ENCODE peak calls at places on chromosomes 1 and 21, in six cellular contexts. O, Q, W, P, A and E are unnamed samples.

GRCh38 chr1:101025283-101025679 is 303 bp downstream of the DPH5 start:
- DNase-seq in P (peak), W (peak), Q (peak), O (no peak), A (peak), E (peak)

GRCh38 chr1:206933333-206933945 is 11.7 kb upstream of the FCMR start:
- DNase-seq in O (peak), P (peak), A (no peak), Q (no peak), W (no peak), E (no peak)

GRCh38 chr1:170967042-170967910 is 31.9 kb downstream of the MROH9 start:
- DNase-seq in P (peak), O (no peak), Q (peak), A (peak), W (peak), E (peak)

GRCh38 chr1:107139833-107140702 is 771 bp upstream of the NTNG1 start:
- DNase-seq in W (peak), Q (peak), O (peak), P (peak), A (peak), E (peak)

GRCh38 chr1:62725255-62725654 is 37.1 kb upstream of the DOCK7 start:
- DNase-seq in Q (peak), A (peak), W (peak), P (no peak), O (no peak), E (peak)

GRCh38 chr1:16183157-16183556 is 27.3 kb upstream of the EPHA2 start:
- DNase-seq in Q (peak), W (peak), P (no peak), O (peak), A (peak), E (peak)

GRCh38 chr1:230142608-230143209 is 75.7 kb downstream of the GALNT2 start:
- DNase-seq in P (no peak), W (no peak), A (no peak), Q (peak), O (no peak), E (no peak)

GRCh38 chr1:222654849-222655248 is 37.0 kb downstream of the MIA3 start:
- DNase-seq in O (no peak), W (peak), P (no peak), Q (peak), A (peak), E (no peak)

GRCh38 chr1:174269932-174270651 is 110.8 kb downstream of the RABGAP1L start:
- DNase-seq in P (no peak), O (no peak), Q (no peak), A (no peak), W (no peak), E (no peak)

GRCh38 chr21:42425603-42425985 is 21.9 kb downstream of the UBASH3A start:
- DNase-seq in P (no peak), Q (no peak), A (no peak), O (no peak), W (no peak), E (no peak)

GRCh38 chr21:38740131-38740530 is 65.6 kb upstream of the ETS2 start:
- DNase-seq in O (no peak), P (no peak), W (no peak), A (no peak), Q (peak), E (no peak)

GRCh38 chr1:26994020-26994745 is 691 bp downstream of the TRNP1 start:
- DNase-seq in A (no peak), P (no peak), Q (no peak), O (no peak), W (no peak), E (no peak)

GRCh38 chr1:103112535-103112934 is 4.2 kb upstream of the COL11A1 start:
- DNase-seq in A (no peak), P (no peak), Q (peak), O (no peak), W (no peak), E (no peak)

GRCh38 chr1:3237570-3237969 is 168.6 kb downstream of the PRDM16 start:
- DNase-seq in W (no peak), A (no peak), Q (no peak), O (no peak), P (no peak), E (no peak)

GRCh38 chr1:42399315-42400100 is 18.9 kb downstream of the RIMKLA start:
- DNase-seq in W (no peak), O (no peak), A (no peak), P (no peak), Q (no peak), E (no peak)

GRCh38 chr1:100455478-100456072 is 82.4 kb upstream of the GPR88 start:
- DNase-seq in W (peak), Q (no peak), P (no peak), A (peak), O (no peak), E (peak)

GRCh38 chr1:198950036-198950435 is 311.2 kb downstream of the PTPRC start:
- DNase-seq in O (no peak), A (no peak), W (no peak), Q (no peak), P (no peak), E (no peak)

GRCh38 chr1:109241841-109242301 is 7.5 kb upstream of the CELSR2 start:
- DNase-seq in Q (no peak), O (no peak), A (no peak), W (no peak), P (no peak), E (no peak)

GRCh38 chr1:172823534-172823933 is 164.6 kb downstream of the FASLG start:
- DNase-seq in A (peak), W (peak), O (no peak), Q (peak), P (no peak), E (no peak)

GRCh38 chr1:90579212-90579802 is 137.8 kb downstream of the BARHL2 start:
- DNase-seq in W (peak), Q (peak), A (peak), P (no peak), O (no peak), E (peak)

GRCh38 chr1:36497207-36497606 is 14.5 kb upstream of the CSF3R start:
- DNase-seq in W (no peak), A (no peak), P (no peak), O (no peak), Q (no peak), E (peak)

GRCh38 chr1:29517251-29518080 is 281.1 kb downstream of the PTPRU start:
- DNase-seq in W (no peak), A (no peak), P (no peak), Q (no peak), O (peak), E (no peak)

GRCh38 chr1:168441745-168442144 is 102.1 kb downstream of the XCL2 start:
- DNase-seq in O (no peak), Q (peak), P (no peak), W (no peak), A (no peak), E (no peak)

GRCh38 chr21:16279658-16280581 is 550.1 kb downstream of the USP25 start:
- DNase-seq in Q (peak), O (no peak), P (no peak), A (peak), W (peak), E (peak)

GRCh38 chr1:40848530-40849189 is 13.5 kb downstream of the CITED4 start:
- DNase-seq in Q (peak), A (peak), W (peak), P (peak), O (peak), E (peak)

GRCh38 chr1:1889847-1890505 is 911 bp downstream of the GNB1 start:
- DNase-seq in A (peak), O (peak), W (peak), Q (peak), P (peak), E (peak)

GRCh38 chr1:183847646-183848045 is 42.7 kb downstream of the RGL1 start:
- DNase-seq in A (no peak), O (no peak), W (no peak), Q (no peak), P (no peak), E (no peak)

GRCh38 chr1:53586765-53587164 is 127.6 kb downstream of the DMRTB1 start:
- DNase-seq in Q (no peak), A (no peak), P (no peak), W (no peak), O (no peak), E (no peak)

GRCh38 chr1:23372481-23372880 is 2.8 kb upstream of the ZNF436 start:
- DNase-seq in A (no peak), O (no peak), W (no peak), P (no peak), Q (no peak), E (no peak)

GRCh38 chr1:175537571-175537970 is 205.8 kb downstream of the TNR start:
- DNase-seq in O (no peak), P (no peak), A (no peak), Q (no peak), W (no peak), E (no peak)

GRCh38 chr1:5664081-5664480 is 328.1 kb downstream of the NPHP4 start:
- DNase-seq in W (no peak), A (no peak), Q (no peak), O (no peak), P (no peak), E (no peak)

GRCh38 chr1:56399326-56400292 is 179.8 kb downstream of the PLPP3 start:
- DNase-seq in Q (peak), W (no peak), O (no peak), P (no peak), A (no peak), E (no peak)

DNA sequence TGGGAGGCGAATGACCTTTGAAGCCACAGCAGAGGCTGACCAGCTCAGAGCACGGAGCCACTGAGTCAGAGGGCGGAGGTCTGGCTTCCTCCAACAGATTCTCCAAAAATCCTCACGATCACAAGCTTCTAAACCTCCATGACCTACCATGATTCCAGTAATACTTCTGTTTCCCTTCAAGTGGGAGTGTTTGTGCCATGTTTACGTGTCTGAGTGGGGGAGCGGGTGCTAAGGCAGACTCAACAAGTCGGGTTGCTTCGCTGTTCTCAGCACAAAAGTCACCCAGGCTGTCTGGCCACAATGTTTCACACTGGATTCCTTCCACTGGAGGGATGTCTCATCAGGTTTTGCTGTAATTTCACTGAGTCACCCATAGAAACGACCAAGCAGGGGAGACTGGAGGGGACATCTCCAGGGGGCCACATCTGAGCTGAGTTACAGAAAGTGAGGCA is 86.2 kb downstream of the SLC66A1 start:
- DNase-seq in W (peak), A (peak), O (peak), Q (peak), P (no peak), E (peak)
- TF ChIP-seq CTCF in W (peak), A (peak), O (no peak), Q (peak), P (no peak), E (peak)

GRCh38 chr1:52365746-52366516 is at the start of gene CC2D1B:
- DNase-seq in O (peak), P (peak), A (peak), Q (peak), W (peak), E (peak)
- TF ChIP-seq CTCF in O (no peak), P (peak), A (no peak), Q (no peak), W (no peak), E (no peak)

GRCh38 chr1:163071381-163072255 is 2.5 kb downstream of the RGS4 start:
- DNase-seq in A (peak), O (peak), W (peak), P (peak), Q (peak), E (peak)
- TF ChIP-seq CTCF in A (peak), O (peak), W (peak), P (peak), Q (peak), E (peak)

GRCh38 chr1:201330541-201330940 is 46.9 kb downstream of the TNNT2 start:
- DNase-seq in Q (no peak), W (no peak), O (no peak), A (no peak), P (no peak), E (no peak)

GRCh38 chr1:201334325-201335173 is 42.9 kb downstream of the TNNT2 start:
- DNase-seq in P (no peak), W (no peak), O (no peak), A (no peak), Q (no peak), E (peak)

GRCh38 chr1:201332021-201332420 is 45.5 kb downstream of the TNNT2 start:
- DNase-seq in P (no peak), O (no peak), W (no peak), A (no peak), Q (no peak), E (no peak)

GRCh38 chr1:201331166-201331565 is 46.3 kb downstream of the TNNT2 start:
- DNase-seq in P (no peak), Q (no peak), O (no peak), A (no peak), W (no peak), E (no peak)

DNA sequence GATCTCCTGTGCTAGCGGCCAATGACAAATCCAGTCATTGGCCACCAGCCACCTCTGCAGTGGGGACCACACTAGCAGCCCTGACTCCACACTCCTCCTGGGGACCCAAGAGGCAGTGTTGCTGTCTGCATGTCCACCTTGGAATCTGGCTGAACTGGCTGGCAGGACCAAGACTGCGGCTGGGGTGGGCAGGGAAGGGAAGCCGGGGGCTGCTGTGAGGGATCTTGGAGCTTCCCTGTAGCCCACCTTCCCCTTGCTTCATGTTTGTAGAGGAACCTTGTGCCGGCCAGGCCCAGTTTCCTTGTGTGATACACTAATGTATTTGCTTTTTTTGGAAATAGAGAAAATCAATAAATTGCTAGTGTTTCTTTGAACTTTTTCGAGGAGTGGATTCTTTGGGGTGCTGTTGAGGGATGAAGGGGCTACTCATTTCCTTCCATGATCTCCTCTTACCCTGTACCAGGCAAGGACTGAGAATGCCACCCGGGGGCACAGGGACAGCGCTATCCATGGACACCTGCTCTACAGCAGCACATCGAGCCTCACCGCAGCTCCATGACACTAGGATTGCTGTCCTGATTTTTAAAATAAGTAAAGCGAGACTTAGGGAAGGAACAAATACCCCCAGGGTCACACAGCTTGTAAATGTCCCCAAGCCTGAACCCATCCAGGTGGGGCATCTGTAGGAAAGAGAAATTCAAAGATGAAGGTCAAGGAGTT is 44.7 kb downstream of the TNNT2 start:
- DNase-seq in W (no peak), Q (no peak), A (no peak), P (no peak), O (no peak), E (no peak)
- TF ChIP-seq CTCF in W (no peak), Q (no peak), A (no peak), P (no peak), O (no peak), E (no peak)

DNA sequence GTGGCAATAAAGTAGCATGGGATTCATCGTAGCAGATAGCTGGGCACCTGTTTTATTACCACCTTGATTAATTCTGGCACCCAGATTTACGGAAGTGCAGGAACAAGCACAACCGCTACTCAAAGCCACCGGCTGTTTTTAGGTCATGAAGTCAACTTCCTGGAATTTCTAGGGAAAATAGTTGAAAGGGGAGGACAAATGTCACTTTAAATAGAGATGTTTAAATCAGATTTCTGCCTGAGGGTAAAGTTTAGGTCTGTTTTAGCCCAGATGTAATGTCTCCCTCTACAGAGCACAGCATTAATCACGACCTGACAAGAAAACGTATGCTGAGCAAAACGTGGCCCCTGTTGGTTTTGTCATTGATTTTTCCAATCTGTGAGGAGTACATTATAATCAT is 8.0 kb downstream of the ADGRL2 start:
- DNase-seq in W (no peak), O (no peak), A (no peak), Q (no peak), P (peak), E (no peak)
- TF ChIP-seq CTCF in W (no peak), O (no peak), A (no peak), Q (no peak), P (no peak), E (peak)

GRCh38 chr1:156801409-156802121 is 15.1 kb downstream of the SH2D2A start:
- DNase-seq in A (peak), Q (peak), W (peak), P (no peak), O (no peak), E (no peak)
- TF ChIP-seq CTCF in A (peak), Q (peak), W (peak), P (no peak), O (no peak), E (no peak)